ENCODE peak calls at places on chromosomes 13 and 19, in six cellular contexts. M is WTC11; R is Calu3; I is CD8-positive, alpha-beta T cell; O is Panc1; S is upper lobe of right lung. P is an unnamed sample.

GRCh38 chr13:33931397-33931987 is 113.5 kb downstream of the RFC3 start:
- DNase-seq in S (no peak), R (peak; percentile 44), M (peak; percentile 17), I (no peak), O (peak; percentile 2), P (no peak)

GRCh38 chr13:68174905-68175304 is 944.8 kb upstream of the PCDH9 start:
- DNase-seq in I (no peak), M (no peak), O (no peak), S (no peak), R (no peak), P (no peak)

GRCh38 chr13:94947392-94947791 is 235.0 kb upstream of the SOX21 start:
- DNase-seq in O (no peak), S (no peak), I (no peak), R (no peak), M (no peak), P (no peak)

GRCh38 chr19:2051771-2052704 is 994 bp upstream of the MKNK2 start:
- DNase-seq in O (no peak), I (no peak), S (no peak), R (no peak), M (no peak), P (no peak)

GRCh38 chr19:51507209-51507608 is 5.6 kb upstream of the SIGLEC12 start:
- DNase-seq in M (no peak), R (no peak), S (no peak), O (no peak), I (no peak), P (peak; percentile 15)

GRCh38 chr13:43132228-43132627 is 108.8 kb downstream of the DNAJC15 start:
- DNase-seq in I (no peak), O (no peak), R (peak; percentile 38), M (peak; percentile 41), S (no peak), P (no peak)

GRCh38 chr13:49791214-49791752 is 1.2 kb downstream of the KPNA3 start:
- DNase-seq in S (no peak), R (no peak), O (no peak), I (no peak), M (no peak), P (no peak)

GRCh38 chr19:29751932-29752331 is 36.9 kb upstream of the C19orf12 start:
- DNase-seq in M (no peak), O (no peak), R (no peak), I (no peak), S (no peak), P (no peak)

GRCh38 chr19:38204096-38204495 is 19.9 kb downstream of the DPF1 start:
- DNase-seq in O (no peak), S (no peak), M (no peak), R (no peak), I (no peak), P (no peak)

GRCh38 chr13:114049026-114049425 is 75.2 kb upstream of the C13orf46 start:
- DNase-seq in M (no peak), R (no peak), S (no peak), O (no peak), I (peak; percentile 34), P (no peak)

GRCh38 chr13:43405457-43405856 is 381.3 kb downstream of the ENOX1 start:
- DNase-seq in S (no peak), M (no peak), R (no peak), O (no peak), I (no peak), P (no peak)

GRCh38 chr19:7292950-7293794 is 1.0 kb downstream of the INSR start:
- DNase-seq in O (no peak), M (peak; percentile 25), I (no peak), R (peak; percentile 2), S (peak; percentile 80), P (no peak)

GRCh38 chr19:14672043-14672872 is 2.4 kb downstream of the ADGRE3 start:
- DNase-seq in R (no peak), S (no peak), O (no peak), M (no peak), I (no peak), P (no peak)

GRCh38 chr19:42246143-42246868 is 3.9 kb upstream of the GSK3A start:
- DNase-seq in M (peak; percentile 75), O (no peak), S (peak; percentile 76), I (no peak), R (peak; percentile 65), P (peak; percentile 92)

GRCh38 chr19:3152431-3152780 is 16.6 kb downstream of the GNA15 start:
- DNase-seq in S (no peak), O (no peak), M (no peak), I (no peak), R (no peak), P (no peak)

GRCh38 chr13:114263590-114263989 is 17.8 kb upstream of the UPF3A start:
- DNase-seq in S (no peak), I (no peak), M (no peak), O (no peak), R (no peak), P (no peak)

GRCh38 chr19:10152100-10152499 is 32.4 kb upstream of the EIF3G start:
- DNase-seq in S (no peak), R (no peak), I (no peak), O (no peak), M (no peak), P (no peak)

GRCh38 chr13:97913206-97913605 is 40.3 kb upstream of the IPO5 start:
- DNase-seq in O (no peak), R (no peak), I (no peak), M (no peak), S (no peak), P (no peak)

GRCh38 chr19:35488677-35489076 is 1.6 kb downstream of the KRTDAP start:
- DNase-seq in R (no peak), I (no peak), M (no peak), S (no peak), O (no peak), P (no peak)

DNA sequence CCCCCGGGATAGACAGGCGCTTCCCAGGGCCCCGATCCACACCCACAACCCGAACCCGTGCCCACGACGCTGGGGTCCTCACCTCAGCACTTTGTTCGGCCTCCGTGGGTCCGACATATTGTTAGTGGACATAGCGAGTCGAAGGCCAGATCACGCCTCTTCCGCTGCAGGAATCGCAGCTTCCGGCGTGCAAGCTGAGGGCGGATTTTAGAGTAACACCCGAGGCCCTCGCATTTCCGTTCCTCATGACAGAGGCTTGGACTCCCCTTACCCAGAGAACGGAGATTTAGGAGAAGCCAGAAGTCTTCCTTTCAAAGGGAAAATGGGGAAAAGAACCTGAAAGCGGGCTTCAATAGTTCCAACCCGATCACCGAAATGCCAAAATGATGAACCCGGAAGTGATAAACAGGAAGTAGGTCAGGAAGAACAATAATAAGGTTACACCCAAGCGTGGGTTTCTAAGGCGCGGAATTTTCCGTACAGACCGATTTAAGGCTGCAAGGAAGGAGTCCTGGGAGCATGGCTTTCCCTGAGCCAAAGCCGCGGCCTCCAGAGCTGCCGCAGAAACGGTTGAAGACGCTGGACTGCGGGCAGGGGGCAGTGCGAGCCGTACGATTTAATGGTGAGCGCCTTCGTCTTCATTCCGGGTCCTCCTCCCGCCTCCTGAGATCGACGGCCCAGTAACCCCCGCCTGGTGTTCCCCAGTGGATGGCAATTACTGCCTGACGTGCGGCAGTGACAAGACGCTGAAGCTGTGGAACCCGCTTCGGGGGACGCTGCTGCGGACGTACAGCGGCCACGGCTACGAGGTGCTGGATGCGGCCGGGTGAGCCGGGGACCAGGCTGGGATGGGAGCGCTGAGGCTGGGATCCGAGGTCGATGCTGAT is 2.9 kb downstream of the WDR83 start:
- DNase-seq in O (peak; percentile 53), S (peak; percentile 90), M (peak; percentile 59), I (peak; percentile 71), R (peak; percentile 65), P (peak; percentile 90)
- TF ChIP-seq CTCF in O (no peak), S (no peak), M (no peak), I (no peak), R (no peak), P (no peak)

GRCh38 chr19:53079313-53079924 is 23.8 kb downstream of the ZNF160 start:
- DNase-seq in R (no peak), O (no peak), I (no peak), S (no peak), M (no peak), P (no peak)

GRCh38 chr19:53082929-53083328 is 20.3 kb downstream of the ZNF160 start:
- DNase-seq in I (no peak), O (no peak), M (no peak), R (no peak), S (no peak), P (no peak)

GRCh38 chr19:53078668-53079067 is 24.6 kb downstream of the ZNF160 start:
- DNase-seq in M (no peak), S (no peak), O (no peak), R (no peak), I (no peak), P (no peak)

DNA sequence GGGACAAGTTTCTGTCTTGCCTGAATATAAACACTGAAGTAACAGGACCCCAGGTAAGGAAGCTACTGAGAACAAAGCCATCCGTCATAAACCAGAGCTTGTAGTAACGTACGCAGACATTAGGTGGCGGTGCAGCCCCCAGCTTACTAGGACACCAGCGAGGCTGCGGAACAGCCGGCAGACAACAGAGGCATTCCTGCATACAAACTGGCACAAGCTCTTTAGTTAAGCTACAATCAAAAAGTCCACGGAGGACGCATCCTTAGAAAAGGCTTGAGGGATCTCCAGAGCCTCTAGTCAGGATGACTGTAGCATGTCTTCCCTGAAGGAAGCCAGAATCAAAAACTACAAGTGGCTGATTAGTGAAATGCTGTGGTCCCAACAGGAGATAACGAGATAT is 26.2 kb downstream of the ZNF160 start:
- DNase-seq in R (no peak), M (peak; percentile 91), S (no peak), I (no peak), O (no peak), P (no peak)
- TF ChIP-seq CTCF in R (no peak), M (peak; percentile 70), S (peak; percentile 58), I (no peak), O (no peak), P (peak; percentile 50)

GRCh38 chr13:26255717-26256277 is 1.9 kb downstream of the CDK8 start:
- DNase-seq in R (no peak), S (no peak), O (no peak), M (no peak), I (no peak), P (no peak)
- TF ChIP-seq CTCF in R (no peak), S (peak; percentile 36), O (peak; percentile 13), M (no peak), I (peak; percentile 49), P (peak; percentile 48)

GRCh38 chr19:41025411-41025810 is 34.3 kb downstream of the CYP2B6 start:
- DNase-seq in S (no peak), M (no peak), I (no peak), O (no peak), R (no peak), P (no peak)

GRCh38 chr19:41025871-41026270 is 34.8 kb downstream of the CYP2B6 start:
- DNase-seq in O (no peak), M (peak; percentile 62), I (no peak), S (no peak), R (peak; percentile 60), P (no peak)

GRCh38 chr19:41019346-41019745 is 28.3 kb downstream of the CYP2B6 start:
- DNase-seq in R (no peak), M (no peak), I (no peak), O (no peak), S (no peak), P (no peak)

GRCh38 chr19:41027273-41027967 is 36.3 kb downstream of the CYP2B6 start:
- DNase-seq in M (no peak), I (no peak), S (no peak), R (no peak), O (no peak), P (no peak)

DNA sequence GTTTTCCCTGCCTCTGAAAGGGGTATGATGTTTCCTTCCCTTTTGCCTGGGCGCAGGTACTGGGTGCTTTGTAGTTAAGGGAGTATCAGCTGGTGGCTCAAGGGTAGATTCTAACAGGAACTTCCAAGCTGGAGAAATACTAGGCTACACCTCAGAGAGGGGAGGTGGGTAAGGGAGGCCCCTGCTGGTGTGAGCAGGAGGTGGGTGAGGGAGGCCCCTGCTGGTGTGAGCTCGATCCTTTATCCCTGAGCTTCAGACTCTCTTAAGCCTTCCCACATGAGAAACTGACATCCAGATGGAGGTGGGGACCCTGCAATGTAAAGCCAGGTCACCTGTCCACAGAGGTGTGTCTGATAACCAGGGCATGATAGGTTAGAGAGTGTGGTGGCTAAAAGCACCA is 32.1 kb downstream of the CYP2B6 start:
- DNase-seq in R (peak; percentile 35), O (no peak), I (no peak), M (no peak), S (no peak), P (no peak)
- TF ChIP-seq CTCF in R (no peak), O (no peak), I (no peak), M (no peak), S (no peak), P (no peak)